ENCODE peak calls at places on chromosomes 1 and 21, in five cellular contexts. B is activated CD4-positive, alpha-beta memory T cell treated with anti-CD3 and anti-CD28 coated beads for 36 hours; N is substantia nigra; W is ELR; F is hypothalamus. Z is an unnamed sample.

GRCh38 chr1:5751171-5751556 is 241.1 kb downstream of the NPHP4 start:
- DNase-seq in B (no peak), N (no peak), W (no peak), F (no peak), Z (no peak)

GRCh38 chr1:30315185-30315960 is 408.0 kb downstream of the MATN1 start:
- DNase-seq in B (no peak), N (no peak), W (no peak), F (no peak), Z (no peak)

GRCh38 chr1:39960461-39960958 is 5.6 kb downstream of the MFSD2A start:
- DNase-seq in B (peak; percentile 25), N (peak; percentile 31), W (no peak), F (no peak), Z (peak; percentile 27)

GRCh38 chr1:51341876-51342496 is 11.6 kb upstream of the TTC39A start:
- DNase-seq in B (no peak), N (no peak), W (no peak), F (no peak), Z (no peak)

GRCh38 chr1:245489838-245490237 is 335.1 kb downstream of the KIF26B start:
- DNase-seq in B (no peak), N (no peak), W (no peak), F (no peak), Z (no peak)

GRCh38 chr1:119859647-119860046 is 36.7 kb downstream of the ADAM30 start:
- DNase-seq in B (peak; percentile 15), N (no peak), W (peak; percentile 92), F (no peak), Z (no peak)

GRCh38 chr1:116311756-116312691 is 61.0 kb upstream of the ATP1A1 start:
- DNase-seq in B (no peak), N (no peak), W (no peak), F (peak; percentile 19), Z (no peak)

GRCh38 chr1:18021242-18021641 is 86.4 kb upstream of the IGSF21 start:
- DNase-seq in B (no peak), N (no peak), W (no peak), F (no peak), Z (no peak)

GRCh38 chr1:113744114-113744513 is 15.2 kb downstream of the PHTF1 start:
- DNase-seq in B (no peak), N (no peak), W (no peak), F (no peak), Z (no peak)

GRCh38 chr1:2231667-2232254 is 3.6 kb downstream of the SKI start:
- DNase-seq in B (peak; percentile 86), N (no peak), W (peak; percentile 68), F (peak; percentile 57), Z (peak; percentile 82)

GRCh38 chr1:8947127-8947691 is 1.5 kb downstream of the CA6 start:
- DNase-seq in B (peak; percentile 44), N (no peak), W (peak; percentile 32), F (no peak), Z (no peak)

GRCh38 chr1:31010081-31010989 is 55.2 kb downstream of the PUM1 start:
- DNase-seq in B (peak; percentile 46), N (no peak), W (peak; percentile 92), F (no peak), Z (no peak)

GRCh38 chr1:3588395-3588794 is 22.9 kb downstream of the MEGF6 start:
- DNase-seq in B (no peak), N (no peak), W (no peak), F (no peak), Z (no peak)

GRCh38 chr1:95506736-95507404 is 272.9 kb downstream of the RWDD3 start:
- DNase-seq in B (no peak), N (no peak), W (no peak), F (no peak), Z (no peak)

GRCh38 chr1:182122855-182123254 is 61.3 kb upstream of the ZNF648 start:
- DNase-seq in B (no peak), N (no peak), W (no peak), F (no peak), Z (no peak)

GRCh38 chr1:161725888-161726630 is 4.7 kb downstream of the FCRLB start:
- DNase-seq in B (peak; percentile 39), N (peak; percentile 54), W (peak; percentile 74), F (peak; percentile 25), Z (peak; percentile 43)

GRCh38 chr1:95364546-95364945 is 130.5 kb downstream of the RWDD3 start:
- DNase-seq in B (no peak), N (no peak), W (no peak), F (no peak), Z (no peak)

GRCh38 chr1:208438262-208438661 is 194.1 kb upstream of the PLXNA2 start:
- DNase-seq in B (no peak), N (no peak), W (no peak), F (no peak), Z (no peak)

GRCh38 chr1:169869426-169869825 is 24.3 kb downstream of the SCYL3 start:
- DNase-seq in B (no peak), N (no peak), W (no peak), F (no peak), Z (no peak)

GRCh38 chr1:60866884-60867648 is 215.3 kb upstream of the NFIA start:
- DNase-seq in B (no peak), N (no peak), W (no peak), F (no peak), Z (no peak)

GRCh38 chr1:203593723-203594122 is 32.9 kb upstream of the ATP2B4 start:
- DNase-seq in B (peak; percentile 76), N (no peak), W (peak; percentile 80), F (no peak), Z (no peak)

GRCh38 chr1:17599301-17600300 is 60.1 kb downstream of the ARHGEF10L start:
- DNase-seq in B (no peak), N (peak; percentile 59), W (no peak), F (no peak), Z (no peak)

GRCh38 chr1:36128126-36128904 is 3.3 kb upstream of the COL8A2 start:
- DNase-seq in B (no peak), N (no peak), W (peak; percentile 89), F (no peak), Z (no peak)

GRCh38 chr21:42722808-42723470 is 69.5 kb downstream of the PDE9A start:
- DNase-seq in B (no peak), N (no peak), W (no peak), F (no peak), Z (no peak)

GRCh38 chr1:199861020-199861795 is 166.3 kb upstream of the NR5A2 start:
- DNase-seq in B (no peak), N (no peak), W (no peak), F (no peak), Z (no peak)

GRCh38 chr1:53899206-53899628 is 5.2 kb downstream of the DIO1 start:
- DNase-seq in B (no peak), N (no peak), W (no peak), F (no peak), Z (peak; percentile 25)

GRCh38 chr1:195326325-195326724 is 1281.9 kb downstream of the KCNT2 start:
- DNase-seq in B (no peak), N (no peak), W (no peak), F (no peak), Z (no peak)

GRCh38 chr1:57319165-57319564 is 104.7 kb downstream of the DAB1 start:
- DNase-seq in B (no peak), N (peak; percentile 31), W (peak; percentile 24), F (no peak), Z (no peak)

GRCh38 chr1:23384312-23385058 is 14.8 kb upstream of the ZNF436 start:
- DNase-seq in B (no peak), N (no peak), W (peak; percentile 88), F (no peak), Z (no peak)

GRCh38 chr1:8365661-8366362 is 47.9 kb downstream of the SLC45A1 start:
- DNase-seq in B (no peak), N (no peak), W (no peak), F (no peak), Z (no peak)

GRCh38 chr1:30445449-30445848 is 277.9 kb downstream of the MATN1 start:
- DNase-seq in B (no peak), N (no peak), W (no peak), F (no peak), Z (no peak)

GRCh38 chr1:210330279-210330866 is 1.7 kb downstream of the HHAT start:
- DNase-seq in B (no peak), N (peak; percentile 20), W (no peak), F (no peak), Z (no peak)

Z was measured in left ventricle myocardium inferior.